ENCODE peak calls at places on chromosomes 7 and 10, in eight cellular contexts. One of them, this sample, is unnamed.

GRCh38 chr10:32341596-32341995 is 5.4 kb downstream of the EPC1 start:
- DNase-seq in body of pancreas: no peak
- DNase-seq in progenitor cell of endocrine pancreas: no peak
- DNase-seq in PC-3: no peak
- DNase-seq in nephron progenitor cell: no peak
- DNase-seq in tibial artery: no peak
- DNase-seq in right atrium auricular region: no peak
- DNase-seq in mammary epithelial cell: no peak
- DNase-seq in this sample: no peak

GRCh38 chr7:6621195-6622128 is 6.1 kb downstream of the ZNF853 start:
- DNase-seq in body of pancreas: no peak
- DNase-seq in progenitor cell of endocrine pancreas: no peak
- DNase-seq in PC-3: no peak
- DNase-seq in nephron progenitor cell: no peak
- DNase-seq in tibial artery: no peak
- DNase-seq in right atrium auricular region: no peak
- DNase-seq in mammary epithelial cell: no peak
- DNase-seq in this sample: no peak

GRCh38 chr10:71606721-71607430 is 112.7 kb downstream of the C10orf105 start:
- DNase-seq in body of pancreas: no peak
- DNase-seq in progenitor cell of endocrine pancreas: no peak
- DNase-seq in PC-3: no peak
- DNase-seq in nephron progenitor cell: no peak
- DNase-seq in tibial artery: no peak
- DNase-seq in right atrium auricular region: no peak
- DNase-seq in mammary epithelial cell: no peak
- DNase-seq in this sample: no peak

GRCh38 chr10:99870051-99870730 is 87.8 kb downstream of the ABCC2 start:
- DNase-seq in body of pancreas: no peak
- DNase-seq in progenitor cell of endocrine pancreas: no peak
- DNase-seq in PC-3: no peak
- DNase-seq in nephron progenitor cell: no peak
- DNase-seq in tibial artery: no peak
- DNase-seq in right atrium auricular region: no peak
- DNase-seq in mammary epithelial cell: no peak
- DNase-seq in this sample: no peak

GRCh38 chr7:111392976-111393762 is 169.1 kb downstream of the IMMP2L start:
- DNase-seq in body of pancreas: no peak
- DNase-seq in progenitor cell of endocrine pancreas: no peak
- DNase-seq in PC-3: no peak
- DNase-seq in nephron progenitor cell: peak; percentile 5
- DNase-seq in tibial artery: no peak
- DNase-seq in right atrium auricular region: no peak
- DNase-seq in mammary epithelial cell: peak; percentile 26
- DNase-seq in this sample: no peak

GRCh38 chr7:40700653-40701475 is 566.1 kb downstream of the SUGCT start:
- DNase-seq in body of pancreas: no peak
- DNase-seq in progenitor cell of endocrine pancreas: no peak
- DNase-seq in PC-3: no peak
- DNase-seq in nephron progenitor cell: no peak
- DNase-seq in tibial artery: no peak
- DNase-seq in right atrium auricular region: no peak
- DNase-seq in mammary epithelial cell: peak; percentile 54
- DNase-seq in this sample: no peak

GRCh38 chr7:42232275-42232674 is 4.7 kb downstream of the GLI3 start:
- DNase-seq in body of pancreas: no peak
- DNase-seq in progenitor cell of endocrine pancreas: no peak
- DNase-seq in PC-3: peak; percentile 67
- DNase-seq in nephron progenitor cell: peak; percentile 52
- DNase-seq in tibial artery: peak; percentile 54
- DNase-seq in right atrium auricular region: no peak
- DNase-seq in mammary epithelial cell: peak; percentile 94
- DNase-seq in this sample: no peak

GRCh38 chr7:51224811-51225581 is 91.6 kb downstream of the COBL start:
- DNase-seq in body of pancreas: peak; percentile 77
- DNase-seq in progenitor cell of endocrine pancreas: no peak
- DNase-seq in PC-3: peak; percentile 86
- DNase-seq in nephron progenitor cell: no peak
- DNase-seq in tibial artery: no peak
- DNase-seq in right atrium auricular region: peak; percentile 54
- DNase-seq in mammary epithelial cell: peak; percentile 48
- DNase-seq in this sample: no peak

GRCh38 chr10:130430852-130431704 is 294.9 kb downstream of the GLRX3 start:
- DNase-seq in body of pancreas: no peak
- DNase-seq in progenitor cell of endocrine pancreas: no peak
- DNase-seq in PC-3: no peak
- DNase-seq in nephron progenitor cell: no peak
- DNase-seq in tibial artery: no peak
- DNase-seq in right atrium auricular region: peak; percentile 40
- DNase-seq in mammary epithelial cell: no peak
- DNase-seq in this sample: no peak

GRCh38 chr10:81655986-81656385 is 219.0 kb upstream of the NRG3 start:
- DNase-seq in body of pancreas: no peak
- DNase-seq in progenitor cell of endocrine pancreas: no peak
- DNase-seq in PC-3: no peak
- DNase-seq in nephron progenitor cell: no peak
- DNase-seq in tibial artery: no peak
- DNase-seq in right atrium auricular region: no peak
- DNase-seq in mammary epithelial cell: no peak
- DNase-seq in this sample: no peak

GRCh38 chr10:124535731-124536495 is 74.3 kb downstream of the LHPP start:
- DNase-seq in body of pancreas: no peak
- DNase-seq in progenitor cell of endocrine pancreas: no peak
- DNase-seq in PC-3: no peak
- DNase-seq in nephron progenitor cell: no peak
- DNase-seq in tibial artery: no peak
- DNase-seq in right atrium auricular region: no peak
- DNase-seq in mammary epithelial cell: no peak
- DNase-seq in this sample: no peak

GRCh38 chr7:25167262-25167843 is 42.3 kb upstream of the CYCS start:
- DNase-seq in body of pancreas: peak; percentile 46
- DNase-seq in progenitor cell of endocrine pancreas: no peak
- DNase-seq in PC-3: no peak
- DNase-seq in nephron progenitor cell: no peak
- DNase-seq in tibial artery: no peak
- DNase-seq in right atrium auricular region: no peak
- DNase-seq in mammary epithelial cell: no peak
- DNase-seq in this sample: no peak

GRCh38 chr10:112115781-112116385 is 67.7 kb downstream of the GPAM start:
- DNase-seq in body of pancreas: peak; percentile 49
- DNase-seq in progenitor cell of endocrine pancreas: peak; percentile 34
- DNase-seq in PC-3: peak; percentile 53
- DNase-seq in nephron progenitor cell: peak; percentile 51
- DNase-seq in tibial artery: no peak
- DNase-seq in right atrium auricular region: no peak
- DNase-seq in mammary epithelial cell: peak; percentile 7
- DNase-seq in this sample: no peak
- TF ChIP-seq CTCF in body of pancreas: peak; percentile 56
- TF ChIP-seq CTCF in progenitor cell of endocrine pancreas: peak; percentile 79
- TF ChIP-seq CTCF in PC-3: peak; percentile 69
- TF ChIP-seq CTCF in nephron progenitor cell: peak; percentile 69
- TF ChIP-seq CTCF in tibial artery: peak; percentile 47
- TF ChIP-seq CTCF in right atrium auricular region: no peak
- TF ChIP-seq CTCF in mammary epithelial cell: peak; percentile 88
- TF ChIP-seq CTCF in this sample: peak; percentile 57

GRCh38 chr10:26269754-26270153 is 53.2 kb downstream of the GAD2 start:
- DNase-seq in body of pancreas: no peak
- DNase-seq in progenitor cell of endocrine pancreas: no peak
- DNase-seq in PC-3: peak; percentile 51
- DNase-seq in nephron progenitor cell: peak; percentile 18
- DNase-seq in tibial artery: no peak
- DNase-seq in right atrium auricular region: no peak
- DNase-seq in mammary epithelial cell: no peak
- DNase-seq in this sample: peak; percentile 24
- TF ChIP-seq CTCF in body of pancreas: no peak
- TF ChIP-seq CTCF in progenitor cell of endocrine pancreas: peak; percentile 58
- TF ChIP-seq CTCF in PC-3: peak; percentile 38
- TF ChIP-seq CTCF in nephron progenitor cell: peak; percentile 35
- TF ChIP-seq CTCF in tibial artery: peak; percentile 36
- TF ChIP-seq CTCF in right atrium auricular region: no peak
- TF ChIP-seq CTCF in mammary epithelial cell: no peak
- TF ChIP-seq CTCF in this sample: peak; percentile 54

DNA sequence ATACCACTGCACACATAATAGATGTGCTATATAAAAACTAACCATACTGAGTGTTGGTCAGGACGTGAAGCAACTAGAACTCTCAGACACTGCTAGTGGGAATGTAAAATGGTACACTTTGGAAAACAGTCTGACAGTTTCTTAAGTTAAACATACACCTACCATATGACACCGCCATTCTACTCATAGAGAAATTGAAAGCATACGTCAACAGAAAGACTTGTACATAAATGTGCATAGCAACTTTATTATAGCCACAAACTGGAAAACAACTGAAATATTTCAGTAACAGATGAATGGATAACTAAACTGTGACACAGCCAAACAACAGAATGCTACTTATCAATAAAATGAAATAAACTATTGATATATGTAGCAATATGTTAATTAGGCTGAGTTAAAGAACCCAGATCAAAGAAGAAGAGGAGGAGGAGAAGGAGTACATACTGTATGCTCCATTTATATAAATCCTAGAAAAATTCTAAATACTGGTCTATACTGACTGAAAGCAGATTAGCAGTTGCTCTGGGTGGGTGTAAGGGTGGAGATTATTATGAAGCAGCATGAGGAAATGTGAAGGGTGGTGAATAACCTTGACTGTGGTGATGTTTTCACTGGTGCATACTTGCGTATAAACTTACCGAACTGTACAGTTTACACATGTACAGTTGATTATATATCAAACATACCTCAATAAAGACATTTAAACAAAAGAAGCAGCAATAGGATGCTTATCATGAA is 48.6 kb downstream of the ARHGAP21 start:
- DNase-seq in body of pancreas: no peak
- DNase-seq in progenitor cell of endocrine pancreas: no peak
- DNase-seq in PC-3: no peak
- DNase-seq in nephron progenitor cell: no peak
- DNase-seq in tibial artery: no peak
- DNase-seq in right atrium auricular region: no peak
- DNase-seq in mammary epithelial cell: no peak
- DNase-seq in this sample: no peak
- TF ChIP-seq CTCF in body of pancreas: no peak
- TF ChIP-seq CTCF in progenitor cell of endocrine pancreas: no peak
- TF ChIP-seq CTCF in PC-3: no peak
- TF ChIP-seq CTCF in nephron progenitor cell: no peak
- TF ChIP-seq CTCF in tibial artery: no peak
- TF ChIP-seq CTCF in right atrium auricular region: no peak
- TF ChIP-seq CTCF in mammary epithelial cell: no peak
- TF ChIP-seq CTCF in this sample: no peak

GRCh38 chr10:113825791-113826190 is 28.1 kb downstream of the DCLRE1A start:
- DNase-seq in body of pancreas: no peak
- DNase-seq in progenitor cell of endocrine pancreas: no peak
- DNase-seq in PC-3: no peak
- DNase-seq in nephron progenitor cell: no peak
- DNase-seq in tibial artery: no peak
- DNase-seq in right atrium auricular region: no peak
- DNase-seq in mammary epithelial cell: no peak
- DNase-seq in this sample: no peak

GRCh38 chr10:113819989-113820388 is 33.9 kb downstream of the DCLRE1A start:
- DNase-seq in body of pancreas: no peak
- DNase-seq in progenitor cell of endocrine pancreas: no peak
- DNase-seq in PC-3: no peak
- DNase-seq in nephron progenitor cell: no peak
- DNase-seq in tibial artery: no peak
- DNase-seq in right atrium auricular region: no peak
- DNase-seq in mammary epithelial cell: no peak
- DNase-seq in this sample: no peak

GRCh38 chr10:113822174-113822573 is 31.7 kb downstream of the DCLRE1A start:
- DNase-seq in body of pancreas: no peak
- DNase-seq in progenitor cell of endocrine pancreas: no peak
- DNase-seq in PC-3: no peak
- DNase-seq in nephron progenitor cell: no peak
- DNase-seq in tibial artery: no peak
- DNase-seq in right atrium auricular region: no peak
- DNase-seq in mammary epithelial cell: no peak
- DNase-seq in this sample: no peak

DNA sequence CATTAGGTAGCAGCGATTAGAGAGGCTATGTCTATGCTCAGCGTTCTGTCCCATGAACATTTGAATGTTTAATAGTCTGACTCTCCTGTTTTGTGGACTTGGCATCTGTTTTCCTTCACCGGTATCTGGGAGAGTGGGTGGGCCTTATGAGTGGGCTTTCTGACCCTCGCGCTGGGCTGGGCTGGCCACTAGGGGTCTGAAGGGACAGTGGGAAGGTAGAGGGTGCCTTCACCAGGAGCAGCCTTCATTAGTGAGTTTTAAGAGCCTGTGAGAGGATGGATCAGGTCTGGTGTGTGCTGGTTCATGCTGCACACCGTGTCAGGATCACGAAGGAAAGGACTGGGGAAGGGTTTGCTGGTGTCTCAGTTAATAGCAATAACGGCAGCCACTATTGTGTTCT is 33.4 kb downstream of the DCLRE1A start:
- DNase-seq in body of pancreas: no peak
- DNase-seq in progenitor cell of endocrine pancreas: no peak
- DNase-seq in PC-3: no peak
- DNase-seq in nephron progenitor cell: peak; percentile 41
- DNase-seq in tibial artery: no peak
- DNase-seq in right atrium auricular region: no peak
- DNase-seq in mammary epithelial cell: no peak
- DNase-seq in this sample: no peak
- TF ChIP-seq CTCF in body of pancreas: no peak
- TF ChIP-seq CTCF in progenitor cell of endocrine pancreas: peak; percentile 40
- TF ChIP-seq CTCF in PC-3: peak; percentile 37
- TF ChIP-seq CTCF in nephron progenitor cell: peak; percentile 23
- TF ChIP-seq CTCF in tibial artery: no peak
- TF ChIP-seq CTCF in right atrium auricular region: no peak
- TF ChIP-seq CTCF in mammary epithelial cell: no peak
- TF ChIP-seq CTCF in this sample: no peak

This sample was measured in D721Med.